ENCODE peak calls at places on chromosomes 16 and 17, in five cellular contexts. One of them, this sample, is unnamed.

GRCh38 chr17:77332034-77332971 is 191.5 kb downstream of the SEC14L1 start:
- DNase-seq in lung: peak; percentile 29
- DNase-seq in AG04450: no peak
- DNase-seq in kidney: peak; percentile 59
- DNase-seq in CD8-positive, alpha-beta T cell: no peak
- DNase-seq in this sample: no peak

GRCh38 chr16:12639044-12639443 is 164.6 kb downstream of the CPPED1 start:
- DNase-seq in lung: no peak
- DNase-seq in AG04450: no peak
- DNase-seq in kidney: no peak
- DNase-seq in CD8-positive, alpha-beta T cell: no peak
- DNase-seq in this sample: no peak

GRCh38 chr16:58467915-58468314 is 32.0 kb upstream of the NDRG4 start:
- DNase-seq in lung: no peak
- DNase-seq in AG04450: no peak
- DNase-seq in kidney: peak; percentile 13
- DNase-seq in CD8-positive, alpha-beta T cell: no peak
- DNase-seq in this sample: no peak

GRCh38 chr16:67202426-67202825 is 3.5 kb downstream of the ELMO3 start:
- DNase-seq in lung: no peak
- DNase-seq in AG04450: no peak
- DNase-seq in kidney: peak; percentile 64
- DNase-seq in CD8-positive, alpha-beta T cell: no peak
- DNase-seq in this sample: no peak

GRCh38 chr16:66382171-66382965 is 15.9 kb downstream of the CDH5 start:
- DNase-seq in lung: no peak
- DNase-seq in AG04450: peak; percentile 13
- DNase-seq in kidney: peak; percentile 66
- DNase-seq in CD8-positive, alpha-beta T cell: no peak
- DNase-seq in this sample: no peak

GRCh38 chr17:72706396-72706981 is 386.0 kb downstream of the SLC39A11 start:
- DNase-seq in lung: no peak
- DNase-seq in AG04450: no peak
- DNase-seq in kidney: no peak
- DNase-seq in CD8-positive, alpha-beta T cell: no peak
- DNase-seq in this sample: no peak

GRCh38 chr16:48609453-48610023 is 442 bp downstream of the N4BP1 start:
- DNase-seq in lung: peak; percentile 55
- DNase-seq in AG04450: no peak
- DNase-seq in kidney: peak; percentile 92
- DNase-seq in CD8-positive, alpha-beta T cell: peak; percentile 31
- DNase-seq in this sample: peak; percentile 57

GRCh38 chr16:17470002-17470870 is 524 bp downstream of the XYLT1 start:
- DNase-seq in lung: no peak
- DNase-seq in AG04450: no peak
- DNase-seq in kidney: peak; percentile 83
- DNase-seq in CD8-positive, alpha-beta T cell: no peak
- DNase-seq in this sample: no peak

GRCh38 chr17:57965521-57966160 is 10.4 kb upstream of the CUEDC1 start:
- DNase-seq in lung: no peak
- DNase-seq in AG04450: no peak
- DNase-seq in kidney: no peak
- DNase-seq in CD8-positive, alpha-beta T cell: no peak
- DNase-seq in this sample: no peak

GRCh38 chr16:88705076-88705684 is 1.0 kb downstream of the RNF166 start:
- DNase-seq in lung: no peak
- DNase-seq in AG04450: no peak
- DNase-seq in kidney: no peak
- DNase-seq in CD8-positive, alpha-beta T cell: no peak
- DNase-seq in this sample: peak; percentile 27

GRCh38 chr16:89697616-89698331 is 3.7 kb downstream of the SPATA2L start:
- DNase-seq in lung: no peak
- DNase-seq in AG04450: no peak
- DNase-seq in kidney: peak; percentile 84
- DNase-seq in CD8-positive, alpha-beta T cell: no peak
- DNase-seq in this sample: no peak

GRCh38 chr17:17868637-17869522 is 32.1 kb upstream of the SREBF1 start:
- DNase-seq in lung: no peak
- DNase-seq in AG04450: no peak
- DNase-seq in kidney: peak; percentile 55
- DNase-seq in CD8-positive, alpha-beta T cell: no peak
- DNase-seq in this sample: no peak

GRCh38 chr16:58511933-58512815 is 3.1 kb upstream of the SETD6 start:
- DNase-seq in lung: peak; percentile 76
- DNase-seq in AG04450: peak; percentile 16
- DNase-seq in kidney: peak; percentile 87
- DNase-seq in CD8-positive, alpha-beta T cell: peak; percentile 78
- DNase-seq in this sample: peak; percentile 77

GRCh38 chr17:47324224-47325020 is 667 bp downstream of the EFCAB13 start:
- DNase-seq in lung: no peak
- DNase-seq in AG04450: no peak
- DNase-seq in kidney: no peak
- DNase-seq in CD8-positive, alpha-beta T cell: peak; percentile 45
- DNase-seq in this sample: peak; percentile 39

GRCh38 chr17:28774206-28774605 is 30.4 kb downstream of the TRAF4 start:
- DNase-seq in lung: no peak
- DNase-seq in AG04450: no peak
- DNase-seq in kidney: no peak
- DNase-seq in CD8-positive, alpha-beta T cell: no peak
- DNase-seq in this sample: no peak

GRCh38 chr17:6163632-6164319 is 93.6 kb downstream of the WSCD1 start:
- DNase-seq in lung: no peak
- DNase-seq in AG04450: no peak
- DNase-seq in kidney: no peak
- DNase-seq in CD8-positive, alpha-beta T cell: no peak
- DNase-seq in this sample: no peak

GRCh38 chr16:20995711-20996110 is 95.1 kb downstream of the LYRM1 start:
- DNase-seq in lung: peak; percentile 5
- DNase-seq in AG04450: no peak
- DNase-seq in kidney: no peak
- DNase-seq in CD8-positive, alpha-beta T cell: no peak
- DNase-seq in this sample: no peak

GRCh38 chr17:79907855-79908254 is 68.6 kb upstream of the CBX4 start:
- DNase-seq in lung: peak; percentile 74
- DNase-seq in AG04450: no peak
- DNase-seq in kidney: no peak
- DNase-seq in CD8-positive, alpha-beta T cell: no peak
- DNase-seq in this sample: no peak

GRCh38 chr16:8589293-8590160 is 784 bp downstream of the TMEM114 start:
- DNase-seq in lung: no peak
- DNase-seq in AG04450: no peak
- DNase-seq in kidney: no peak
- DNase-seq in CD8-positive, alpha-beta T cell: no peak
- DNase-seq in this sample: no peak

GRCh38 chr16:64615647-64616280 is 506.1 kb downstream of the CDH11 start:
- DNase-seq in lung: no peak
- DNase-seq in AG04450: no peak
- DNase-seq in kidney: no peak
- DNase-seq in CD8-positive, alpha-beta T cell: no peak
- DNase-seq in this sample: no peak

GRCh38 chr16:67847064-67847861 is at the start of gene CENPT:
- DNase-seq in lung: peak; percentile 51
- DNase-seq in AG04450: no peak
- DNase-seq in kidney: peak; percentile 89
- DNase-seq in CD8-positive, alpha-beta T cell: no peak
- DNase-seq in this sample: no peak

GRCh38 chr16:65343556-65343955 is 221.7 kb upstream of the CDH11 start:
- DNase-seq in lung: no peak
- DNase-seq in AG04450: no peak
- DNase-seq in kidney: no peak
- DNase-seq in CD8-positive, alpha-beta T cell: no peak
- DNase-seq in this sample: no peak

GRCh38 chr17:44002141-44002848 is 2.1 kb upstream of the NAGS start:
- DNase-seq in lung: no peak
- DNase-seq in AG04450: peak; percentile 41
- DNase-seq in kidney: no peak
- DNase-seq in CD8-positive, alpha-beta T cell: no peak
- DNase-seq in this sample: no peak

GRCh38 chr17:7631398-7632380 is 1.8 kb downstream of the SHBG start:
- DNase-seq in lung: no peak
- DNase-seq in AG04450: no peak
- DNase-seq in kidney: no peak
- DNase-seq in CD8-positive, alpha-beta T cell: no peak
- DNase-seq in this sample: no peak

GRCh38 chr17:75876938-75877751 is 1.2 kb downstream of the TRIM47 start:
- DNase-seq in lung: peak; percentile 91
- DNase-seq in AG04450: peak; percentile 81
- DNase-seq in kidney: peak; percentile 97
- DNase-seq in CD8-positive, alpha-beta T cell: no peak
- DNase-seq in this sample: no peak

GRCh38 chr16:17351471-17352045 is 119.2 kb downstream of the XYLT1 start:
- DNase-seq in lung: no peak
- DNase-seq in AG04450: no peak
- DNase-seq in kidney: peak; percentile 30
- DNase-seq in CD8-positive, alpha-beta T cell: no peak
- DNase-seq in this sample: no peak

GRCh38 chr16:21167360-21167759 is 8.9 kb downstream of the LDAF1 start:
- DNase-seq in lung: no peak
- DNase-seq in AG04450: peak; percentile 90
- DNase-seq in kidney: no peak
- DNase-seq in CD8-positive, alpha-beta T cell: no peak
- DNase-seq in this sample: no peak

GRCh38 chr17:42002792-42003301 is 14.4 kb downstream of the DNAJC7 start:
- DNase-seq in lung: no peak
- DNase-seq in AG04450: no peak
- DNase-seq in kidney: no peak
- DNase-seq in CD8-positive, alpha-beta T cell: no peak
- DNase-seq in this sample: no peak
- H3K27ac ChIP-seq in lung: no peak overlapping the region
- H3K27ac ChIP-seq in AG04450: peak overlapping the region; percentile 75
- H3K27ac ChIP-seq in kidney: no peak overlapping the region
- H3K27ac ChIP-seq in CD8-positive, alpha-beta T cell: no peak overlapping the region
- H3K27ac ChIP-seq in this sample: no peak overlapping the region

DNA sequence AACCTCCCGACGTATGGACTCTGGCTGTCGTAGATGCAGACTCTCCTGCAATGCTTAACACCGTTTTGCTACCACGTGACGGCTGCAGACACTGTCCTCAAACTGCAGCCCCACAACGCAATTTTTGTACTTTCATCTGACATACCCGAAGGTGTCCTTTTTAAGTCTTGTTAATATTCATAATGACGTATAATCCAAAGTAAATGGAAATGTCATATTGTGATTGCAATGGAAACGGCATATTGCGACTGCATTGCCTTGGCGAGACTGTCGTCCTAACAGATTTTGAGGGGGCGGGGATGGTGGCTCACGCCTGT is 79.3 kb upstream of the TBC1D3K start:
- DNase-seq in lung: no peak
- DNase-seq in AG04450: no peak
- DNase-seq in kidney: no peak
- DNase-seq in CD8-positive, alpha-beta T cell: no peak
- DNase-seq in this sample: no peak
- TF ChIP-seq CTCF in lung: no peak
- TF ChIP-seq CTCF in AG04450: no peak
- TF ChIP-seq CTCF in kidney: no peak
- TF ChIP-seq CTCF in CD8-positive, alpha-beta T cell: peak; percentile 36
- TF ChIP-seq CTCF in this sample: no peak

DNA sequence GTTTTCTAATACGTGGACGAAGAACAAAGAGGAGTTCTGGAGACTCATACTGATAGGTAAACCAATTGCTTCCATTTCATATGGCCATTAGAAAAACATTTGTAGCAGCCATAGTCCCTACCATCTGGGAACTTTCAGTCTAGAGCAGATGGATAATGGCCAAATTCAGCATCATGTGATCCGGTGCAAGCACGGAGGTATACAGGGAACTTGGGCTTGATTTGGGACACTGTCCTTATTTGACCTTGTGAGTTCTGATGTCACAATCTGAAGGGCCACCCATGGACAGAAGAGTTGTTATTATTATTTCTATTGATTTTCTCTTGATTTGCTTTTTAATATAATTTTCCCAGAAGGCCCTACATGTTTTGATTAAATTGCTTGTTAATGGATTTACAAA is 154.6 kb upstream of the ZNF267 start:
- DNase-seq in lung: no peak
- DNase-seq in AG04450: no peak
- DNase-seq in kidney: no peak
- DNase-seq in CD8-positive, alpha-beta T cell: no peak
- DNase-seq in this sample: no peak
- H3K9me3 ChIP-seq in lung: no peaks in the 10 kb centered on the region
- H3K9me3 ChIP-seq in AG04450: peaks cover 2% of the 10 kb centered on the region
- H3K9me3 ChIP-seq in kidney: no peaks in the 10 kb centered on the region
- H3K9me3 ChIP-seq in CD8-positive, alpha-beta T cell: no peaks in the 10 kb centered on the region
- H3K9me3 ChIP-seq in this sample: no peaks in the 10 kb centered on the region

GRCh38 chr16:10539256-10539655 is 41.1 kb downstream of the EMP2 start:
- DNase-seq in lung: no peak
- DNase-seq in AG04450: no peak
- DNase-seq in kidney: no peak
- DNase-seq in CD8-positive, alpha-beta T cell: no peak
- DNase-seq in this sample: no peak
- H3K27ac ChIP-seq in lung: no peak overlapping the region
- H3K27ac ChIP-seq in AG04450: no peak overlapping the region
- H3K27ac ChIP-seq in kidney: no peak overlapping the region
- H3K27ac ChIP-seq in CD8-positive, alpha-beta T cell: no peak overlapping the region
- H3K27ac ChIP-seq in this sample: no peak overlapping the region

GRCh38 chr17:49793309-49793708 is 4.8 kb downstream of the KAT7 start:
- DNase-seq in lung: no peak
- DNase-seq in AG04450: no peak
- DNase-seq in kidney: no peak
- DNase-seq in CD8-positive, alpha-beta T cell: no peak
- DNase-seq in this sample: no peak

GRCh38 chr17:49789278-49789578 is 747 bp downstream of the KAT7 start:
- DNase-seq in lung: no peak
- DNase-seq in AG04450: no peak
- DNase-seq in kidney: no peak
- DNase-seq in CD8-positive, alpha-beta T cell: no peak
- DNase-seq in this sample: no peak

GRCh38 chr17:49784636-49785035 is 3.8 kb upstream of the KAT7 start:
- DNase-seq in lung: no peak
- DNase-seq in AG04450: no peak
- DNase-seq in kidney: no peak
- DNase-seq in CD8-positive, alpha-beta T cell: no peak
- DNase-seq in this sample: no peak

GRCh38 chr17:49787932-49788442 is 494 bp upstream of the KAT7 start:
- DNase-seq in lung: no peak
- DNase-seq in AG04450: no peak
- DNase-seq in kidney: no peak
- DNase-seq in CD8-positive, alpha-beta T cell: no peak
- DNase-seq in this sample: peak; percentile 5

GRCh38 chr17:49788443-49789277 is at the start of gene KAT7:
- DNase-seq in lung: peak; percentile 100
- DNase-seq in AG04450: peak; percentile 98
- DNase-seq in kidney: peak; percentile 100
- DNase-seq in CD8-positive, alpha-beta T cell: peak; percentile 97
- DNase-seq in this sample: peak; percentile 98
- TF ChIP-seq CTCF in lung: peak; percentile 3
- TF ChIP-seq CTCF in AG04450: no peak
- TF ChIP-seq CTCF in kidney: peak; percentile 20
- TF ChIP-seq CTCF in CD8-positive, alpha-beta T cell: no peak
- TF ChIP-seq CTCF in this sample: no peak

DNA sequence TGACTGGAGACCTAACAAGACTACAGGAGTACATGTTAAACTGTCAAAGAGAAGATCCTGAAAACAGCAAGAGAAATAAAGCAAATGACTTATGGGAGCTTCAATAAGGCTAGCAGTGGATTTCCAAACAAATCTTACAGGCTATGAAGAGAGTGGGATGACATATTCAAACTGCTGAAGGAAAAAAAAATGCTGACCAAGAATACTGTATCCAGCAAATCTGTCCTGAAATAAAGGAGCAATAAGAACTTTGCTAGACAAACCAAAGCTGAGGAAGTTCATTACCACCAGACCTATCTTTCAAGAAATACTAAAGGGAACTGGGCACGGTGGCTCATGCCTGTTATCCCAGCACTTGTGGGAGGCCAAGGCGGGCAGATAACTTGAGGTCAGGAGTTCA is 28.6 kb downstream of the ZFP1 start:
- DNase-seq in lung: no peak
- DNase-seq in AG04450: no peak
- DNase-seq in kidney: no peak
- DNase-seq in CD8-positive, alpha-beta T cell: no peak
- DNase-seq in this sample: no peak
- H3K9me3 ChIP-seq in lung: peaks cover 11% of the 10 kb centered on the region
- H3K9me3 ChIP-seq in AG04450: peaks cover 33% of the 10 kb centered on the region
- H3K9me3 ChIP-seq in kidney: peaks cover 3% of the 10 kb centered on the region
- H3K9me3 ChIP-seq in CD8-positive, alpha-beta T cell: peaks cover 11% of the 10 kb centered on the region
- H3K9me3 ChIP-seq in this sample: peaks cover 50% of the 10 kb centered on the region

This sample was measured in CD4-positive, alpha-beta T cell.